ENCODE peak calls at places on chromosomes 13 and 19, in nine cellular contexts. Q is HFFc6, J is HepG2, D is Calu3, E is GM23338, M is ascending aorta, W is AG04449, O is tibial artery, V is B cell. Z is an unnamed sample.

GRCh38 chr13:102203718-102204117 is 198.1 kb downstream of the FGF14 start:
- DNase-seq in E (no peak), O (no peak), Q (no peak), J (no peak), D (no peak), W (no peak), V (no peak), M (no peak), Z (no peak)

GRCh38 chr13:112761701-112762689 is 72.2 kb downstream of the ATP11A start:
- DNase-seq in Q (no peak), V (no peak), W (peak), J (no peak), M (no peak), O (no peak), E (peak), D (no peak), Z (no peak)

GRCh38 chr19:31574251-31574973 is 225.2 kb upstream of the TSHZ3 start:
- DNase-seq in M (no peak), Q (no peak), E (peak), W (no peak), J (no peak), D (no peak), V (no peak), O (no peak), Z (no peak)

GRCh38 chr13:23871616-23872220 is 17.5 kb downstream of the MIPEP start:
- DNase-seq in Q (peak), W (no peak), J (peak), V (peak), M (no peak), E (peak), O (no peak), D (no peak), Z (peak)

GRCh38 chr13:21671793-21672680 is 1.2 kb downstream of the FGF9 start:
- DNase-seq in Q (no peak), M (no peak), O (no peak), E (peak), V (no peak), J (no peak), D (no peak), W (no peak), Z (no peak)

GRCh38 chr13:40390290-40391008 is 276.0 kb downstream of the FOXO1 start:
- DNase-seq in E (no peak), Q (no peak), O (no peak), J (no peak), V (no peak), D (no peak), M (no peak), W (no peak), Z (no peak)

GRCh38 chr13:100301418-100301817 is 212.5 kb downstream of the PCCA start:
- DNase-seq in J (no peak), V (no peak), M (no peak), Q (no peak), D (no peak), E (no peak), O (no peak), W (no peak), Z (no peak)

GRCh38 chr19:51136891-51137551 is 5.1 kb upstream of the SIGLEC7 start:
- DNase-seq in O (peak), W (no peak), J (no peak), Q (no peak), D (no peak), E (no peak), M (no peak), V (no peak), Z (no peak)

GRCh38 chr19:4365341-4365740 is 22.0 kb downstream of the MPND start:
- DNase-seq in D (no peak), V (no peak), M (no peak), O (no peak), Q (no peak), J (no peak), E (no peak), W (no peak), Z (no peak)

GRCh38 chr19:10566658-10567410 is 1.0 kb upstream of the KRI1 start:
- DNase-seq in D (no peak), J (no peak), E (no peak), V (peak), O (no peak), W (no peak), Q (no peak), M (no peak), Z (no peak)

GRCh38 chr19:10567696-10568443 is 909 bp downstream of the CDKN2D start:
- DNase-seq in J (no peak), Q (no peak), E (no peak), V (no peak), W (no peak), D (no peak), M (no peak), O (no peak), Z (no peak)

GRCh38 chr19:10568826-10569651 is at the start of gene CDKN2D:
- DNase-seq in V (peak), O (peak), Q (peak), M (peak), J (peak), D (peak), W (peak), E (peak), Z (peak)

GRCh38 chr19:10566408-10566657 is 523 bp upstream of the KRI1 start:
- DNase-seq in J (no peak), M (no peak), D (no peak), W (no peak), E (no peak), O (no peak), Q (no peak), V (no peak), Z (no peak)

GRCh38 chr19:10568444-10568825 is 344 bp downstream of the CDKN2D start:
- DNase-seq in Q (no peak), M (no peak), D (peak), W (no peak), J (no peak), V (peak), E (peak), O (peak), Z (peak)
- TF ChIP-seq CTCF in Q (no peak), M (no peak), D (no peak), W (peak), J (no peak), V (no peak), E (no peak), O (no peak), Z (no peak)

GRCh38 chr13:30111810-30112209 is 195.5 kb downstream of the KATNAL1 start:
- DNase-seq in J (peak), V (no peak), W (no peak), E (peak), Q (no peak), M (no peak), D (peak), O (no peak), Z (no peak)
- TF ChIP-seq CTCF in J (peak), V (no peak), W (peak), E (peak), Q (peak), M (no peak), D (no peak), O (no peak), Z (peak)

DNA sequence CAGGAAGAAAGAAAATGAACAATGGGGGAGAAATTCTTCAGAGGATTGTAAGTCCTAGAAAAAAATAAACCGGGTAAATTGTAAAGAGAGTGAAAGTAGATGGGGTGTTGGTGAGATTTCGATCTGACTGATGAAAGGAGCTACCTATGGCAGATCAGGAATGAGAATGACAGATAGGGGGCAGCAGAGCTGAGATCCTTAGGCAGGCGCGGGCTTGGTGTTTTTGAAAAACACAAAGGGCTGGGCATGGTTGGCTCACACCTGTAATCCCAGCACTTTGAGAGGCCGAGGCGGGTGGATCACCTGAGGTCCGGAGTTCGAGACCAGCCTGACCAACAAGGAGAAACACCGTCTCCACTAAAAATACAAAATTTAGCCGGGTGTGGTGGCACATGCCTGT is 1468.6 kb upstream of the SLC10A2 start:
- DNase-seq in J (no peak), V (no peak), Q (no peak), O (no peak), M (no peak), D (no peak), W (no peak), E (peak), Z (no peak)
- TF ChIP-seq CTCF in J (peak), V (no peak), Q (peak), O (no peak), M (no peak), D (no peak), W (no peak), E (peak), Z (peak)

DNA sequence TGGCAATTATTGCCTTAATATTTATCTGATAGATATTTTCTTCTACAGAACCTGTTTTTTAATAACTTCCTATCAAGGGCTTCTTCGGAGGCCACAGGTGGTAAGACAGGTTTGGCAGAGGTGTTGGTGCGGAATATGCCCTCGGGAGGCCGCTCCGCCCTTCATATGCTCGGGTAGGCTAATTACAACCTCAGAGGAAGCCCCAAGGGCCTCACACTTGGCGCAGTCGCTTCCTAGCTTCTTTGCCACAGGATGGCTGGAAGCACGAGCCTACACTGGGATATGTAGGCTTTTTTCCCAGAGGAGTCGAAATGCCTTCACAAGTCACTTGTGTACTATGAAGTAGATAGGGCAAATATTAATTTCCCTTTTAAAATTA is 68.8 kb downstream of the LMO7 start:
- DNase-seq in O (no peak), E (peak), J (no peak), M (no peak), Q (no peak), D (peak), W (no peak), V (no peak), Z (no peak)
- TF ChIP-seq CTCF in O (no peak), E (no peak), J (no peak), M (no peak), Q (no peak), D (no peak), W (no peak), V (no peak), Z (no peak)

GRCh38 chr13:38900188-38900587 is 90.4 kb downstream of the STOML3 start:
- DNase-seq in M (no peak), E (peak), D (no peak), W (no peak), J (no peak), V (no peak), O (no peak), Q (no peak), Z (no peak)
- TF ChIP-seq CTCF in M (no peak), E (peak), D (no peak), W (no peak), J (no peak), V (no peak), O (no peak), Q (no peak), Z (peak)

Z was measured in astrocyte of the spinal cord.